ENCODE peak calls at places on chromosomes 7 and 10, in eight cellular contexts. K, T, D, Y, P, W, M and E are unnamed samples. For H3K4me1, the result is how much of the 10 kb centered on the place peaks cover.

GRCh38 chr7:2614646-2615330 is 17.0 kb upstream of the TTYH3 start:
- DNase-seq in P (no peak), D (no peak), Y (no peak), K (no peak), W (no peak), T (no peak), M (no peak), E (no peak)

GRCh38 chr7:23530355-23530754 is 1.4 kb downstream of the TRA2A start:
- DNase-seq in Y (no peak), W (no peak), P (peak), M (peak), D (peak), K (no peak), T (no peak), E (no peak)

GRCh38 chr10:123600177-123600576 is 66.0 kb upstream of the GPR26 start:
- DNase-seq in K (no peak), W (no peak), T (no peak), P (no peak), Y (no peak), M (no peak), D (no peak), E (no peak)

GRCh38 chr10:29535012-29535777 is 99.6 kb downstream of the SVIL start:
- DNase-seq in K (no peak), P (peak), W (peak), D (no peak), T (no peak), Y (peak), M (peak), E (no peak)

GRCh38 chr10:6297951-6298381 is 95.2 kb downstream of the PFKFB3 start:
- DNase-seq in W (no peak), P (no peak), Y (no peak), M (no peak), T (no peak), K (no peak), D (peak), E (peak)

GRCh38 chr10:8279598-8279997 is 225.1 kb downstream of the GATA3 start:
- DNase-seq in Y (no peak), D (peak), T (no peak), P (peak), M (no peak), K (no peak), W (no peak), E (no peak)

GRCh38 chr10:95517536-95518454 is 43.4 kb downstream of the SORBS1 start:
- DNase-seq in W (no peak), K (no peak), M (no peak), D (peak), T (no peak), P (peak), Y (no peak), E (no peak)

GRCh38 chr10:99329891-99330674 is 927 bp downstream of the CNNM1 start:
- DNase-seq in W (no peak), T (no peak), D (no peak), K (no peak), Y (no peak), M (peak), P (peak), E (no peak)

GRCh38 chr10:31929986-31930675 is 1.5 kb upstream of the ARHGAP12 start:
- DNase-seq in D (no peak), P (no peak), W (no peak), T (no peak), K (no peak), Y (no peak), M (no peak), E (no peak)

GRCh38 chr10:42367532-42368230 is 270.7 kb downstream of the ZNF33B start:
- DNase-seq in D (peak), T (no peak), M (no peak), P (peak), K (no peak), W (peak), Y (peak), E (peak)

GRCh38 chr7:50564630-50565558 is at the start of gene DDC:
- DNase-seq in W (no peak), M (no peak), T (no peak), P (no peak), Y (no peak), K (no peak), D (no peak), E (no peak)

GRCh38 chr7:135386776-135387175 is 123.1 kb downstream of the CNOT4 start:
- DNase-seq in W (no peak), K (no peak), Y (no peak), M (no peak), P (no peak), D (no peak), T (no peak), E (no peak)

GRCh38 chr7:29485376-29486190 is 78.1 kb upstream of the PRR15 start:
- DNase-seq in D (no peak), K (no peak), Y (no peak), P (no peak), M (no peak), W (no peak), T (no peak), E (no peak)

GRCh38 chr10:11336703-11337102 is 274.7 kb downstream of the USP6NL start:
- DNase-seq in T (no peak), K (no peak), M (peak), D (no peak), Y (no peak), P (no peak), W (no peak), E (peak)

GRCh38 chr10:106618611-106619010 is 545.9 kb downstream of the SORCS1 start:
- DNase-seq in P (no peak), M (no peak), K (no peak), W (no peak), T (no peak), D (no peak), Y (no peak), E (no peak)

GRCh38 chr10:116849271-116850057 is at the start of gene ENO4:
- DNase-seq in K (peak), M (peak), T (peak), Y (peak), P (peak), W (no peak), D (peak), E (peak)

GRCh38 chr7:15560968-15561367 is 847 bp downstream of the AGMO start:
- DNase-seq in W (no peak), M (no peak), D (no peak), K (no peak), Y (no peak), T (no peak), P (no peak), E (no peak)

GRCh38 chr7:111223802-111224253 is 132.9 kb downstream of the LRRN3 start:
- DNase-seq in K (no peak), D (no peak), T (no peak), M (no peak), P (no peak), Y (no peak), W (no peak), E (no peak)

GRCh38 chr7:41785265-41785664 is 82.4 kb upstream of the INHBA start:
- DNase-seq in M (no peak), Y (no peak), T (no peak), W (no peak), D (no peak), K (no peak), P (no peak), E (no peak)

GRCh38 chr10:129754211-129755050 is 209.6 kb downstream of the EBF3 start:
- DNase-seq in D (no peak), K (no peak), T (no peak), P (no peak), W (no peak), M (no peak), Y (no peak), E (no peak)

GRCh38 chr7:93036807-93037206 is 81.0 kb downstream of the SAMD9 start:
- DNase-seq in K (no peak), D (peak), T (no peak), W (no peak), Y (no peak), M (no peak), P (no peak), E (no peak)

GRCh38 chr10:86225098-86225782 is 141.4 kb downstream of the GRID1 start:
- DNase-seq in P (peak), K (no peak), M (no peak), W (no peak), D (no peak), T (no peak), Y (no peak), E (no peak)

GRCh38 chr7:111401516-111401915 is 160.8 kb downstream of the IMMP2L start:
- DNase-seq in W (no peak), D (no peak), Y (no peak), P (peak), T (no peak), K (no peak), M (no peak), E (no peak)

GRCh38 chr10:104232613-104233102 is 494 bp upstream of the CFAP43 start:
- DNase-seq in K (no peak), Y (no peak), T (no peak), M (no peak), P (no peak), W (no peak), D (no peak), E (no peak)

GRCh38 chr10:6267941-6268340 is 65.2 kb downstream of the PFKFB3 start:
- DNase-seq in W (no peak), D (no peak), K (no peak), Y (no peak), P (no peak), M (no peak), T (no peak), E (no peak)

GRCh38 chr7:73974948-73975926 is 52.7 kb upstream of the ELN start:
- DNase-seq in T (no peak), D (no peak), P (no peak), M (no peak), W (no peak), K (no peak), Y (no peak), E (no peak)

GRCh38 chr10:118501637-118502440 is 93.6 kb downstream of the PRLHR start:
- DNase-seq in W (no peak), M (no peak), Y (no peak), P (no peak), K (no peak), T (peak), D (peak), E (no peak)

GRCh38 chr10:34821587-34822585 is 6.8 kb upstream of the PARD3 start:
- DNase-seq in W (no peak), M (no peak), D (peak), T (no peak), Y (no peak), K (no peak), P (peak), E (no peak)

GRCh38 chr7:130274983-130275649 is 8.5 kb downstream of the CPA2 start:
- DNase-seq in M (peak), T (no peak), K (no peak), Y (no peak), D (no peak), P (no peak), W (no peak), E (no peak)

GRCh38 chr7:28573059-28573553 is 160.8 kb downstream of the CREB5 start:
- DNase-seq in W (no peak), D (peak), Y (peak), P (peak), M (no peak), T (no peak), K (no peak), E (no peak)

GRCh38 chr10:33306126-33306525 is 28.3 kb downstream of the NRP1 start:
- DNase-seq in P (peak), M (peak), D (no peak), W (no peak), T (no peak), Y (no peak), K (no peak), E (no peak)

GRCh38 chr7:96953676-96954513 is 51.5 kb upstream of the DLX6 start:
- DNase-seq in K (no peak), M (no peak), P (no peak), D (no peak), W (no peak), Y (no peak), T (no peak), E (no peak)
- H3K27ac ChIP-seq in K (no peak), M (no peak), P (no peak), D (no peak), W (no peak), Y (no peak), T (no peak), E (no peak)

GRCh38 chr10:61752111-61753011 is 89.6 kb downstream of the CABCOCO1 start:
- DNase-seq in T (no peak), D (peak), K (no peak), W (no peak), P (peak), M (no peak), Y (no peak), E (no peak)
- H3K4me1 ChIP-seq in T (under half), D (under half), K (under half), W (under half), P (under half), M (under half), Y (under half), E (under half)

DNA sequence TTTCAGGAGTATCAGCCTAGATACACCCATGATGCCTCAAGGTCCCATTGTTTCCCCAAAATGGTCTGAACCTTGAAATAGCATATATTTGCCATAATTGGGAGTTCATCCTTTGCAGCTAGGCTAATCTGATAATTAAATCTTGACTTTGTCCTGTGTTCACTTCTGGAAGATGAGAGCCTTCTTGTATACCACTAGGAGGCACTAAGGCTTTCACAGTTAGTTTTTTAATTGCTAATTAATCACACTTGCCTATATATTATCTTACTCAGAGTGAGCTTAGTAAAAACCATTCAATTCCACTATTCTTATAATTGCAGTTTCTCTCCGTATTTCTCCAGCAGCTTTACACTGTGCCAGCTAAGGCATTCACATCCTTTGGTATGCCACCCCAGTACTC is 48.7 kb upstream of the MAGI2 start:
- DNase-seq in W (no peak), T (no peak), K (no peak), P (no peak), Y (no peak), D (no peak), M (no peak), E (no peak)
- TF ChIP-seq CTCF in W (no peak), T (peak), K (no peak), P (no peak), Y (no peak), D (peak), M (peak), E (no peak)

GRCh38 chr10:24331457-24331856 is 122.5 kb downstream of the KIAA1217 start:
- DNase-seq in K (no peak), M (no peak), D (peak), P (peak), Y (peak), W (peak), T (no peak), E (no peak)
- H3K27ac ChIP-seq in K (no peak), M (no peak), D (peak), P (no peak), Y (no peak), W (peak), T (peak), E (peak)

DNA sequence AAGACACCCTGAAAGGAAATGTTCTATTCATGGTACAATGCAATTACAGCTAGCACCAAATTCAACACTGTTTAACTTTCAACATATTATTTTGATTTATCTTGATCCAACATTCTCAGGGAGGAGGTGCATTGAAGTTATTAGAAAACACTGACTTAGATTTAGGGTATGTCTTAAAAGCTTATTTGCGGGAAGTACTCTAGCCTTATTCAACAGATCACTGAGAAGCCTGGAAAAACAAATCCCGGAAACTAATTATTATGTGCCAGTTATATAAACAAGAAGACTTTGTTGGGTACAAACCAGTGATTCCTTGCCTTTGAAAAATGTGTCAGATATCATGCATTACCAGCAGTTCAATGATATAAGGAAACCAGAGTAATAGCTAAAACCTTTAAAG is 160.1 kb downstream of the CFTR start:
- DNase-seq in W (no peak), K (no peak), D (no peak), T (no peak), M (no peak), Y (no peak), P (no peak), E (no peak)
- H3K4me1 ChIP-seq in W (under half), K (under half), D (under half), T (under half), M (under half), Y (under half), P (under half), E (under half)

DNA sequence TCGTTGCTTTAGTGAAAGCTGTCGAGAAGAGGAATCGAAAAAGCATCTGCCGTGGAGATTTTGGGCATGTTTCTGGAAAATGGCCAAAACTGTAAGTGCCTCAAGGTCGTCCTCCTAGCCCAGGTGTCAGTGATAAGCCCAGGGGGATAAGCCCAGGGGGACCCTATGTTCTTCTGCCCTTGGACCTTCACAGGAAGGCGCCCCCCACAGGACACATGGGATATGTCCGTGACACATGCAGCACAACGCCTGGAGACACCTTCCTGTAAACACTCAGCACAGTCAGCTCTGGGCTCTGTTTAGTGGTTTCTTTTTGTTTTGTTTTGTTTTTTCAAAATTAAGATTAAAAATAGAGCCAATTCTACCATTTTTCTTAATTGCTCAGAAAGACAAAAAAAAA is 272.7 kb downstream of the KLF6 start:
- DNase-seq in T (no peak), K (no peak), P (no peak), Y (no peak), W (no peak), D (no peak), M (no peak), E (no peak)
- TF ChIP-seq CTCF in T (no peak), K (peak), P (no peak), Y (no peak), W (no peak), D (no peak), M (no peak), E (no peak)

GRCh38 chr10:12941966-12942365 is 59.5 kb downstream of the CCDC3 start:
- DNase-seq in Y (no peak), P (no peak), D (no peak), W (no peak), K (no peak), M (no peak), T (no peak), E (no peak)
- H3K27ac ChIP-seq in Y (no peak), P (no peak), D (no peak), W (no peak), K (no peak), M (no peak), T (no peak), E (peak)